ENCODE peak calls at places on chromosomes 2 and 18, in five cellular contexts. W, U, F, E and N are unnamed samples.

GRCh38 chr2:24399434-24400206 is 39.3 kb upstream of the ITSN2 start:
- DNase-seq in E (no peak), W (no peak), F (no peak), U (no peak), N (no peak)

GRCh38 chr2:159185401-159186130 is 100.9 kb downstream of the WDSUB1 start:
- DNase-seq in E (peak; percentile 33), U (no peak), F (peak; percentile 67), W (no peak), N (peak; percentile 46)

GRCh38 chr2:3204031-3204430 is 173.6 kb downstream of the EIPR1 start:
- DNase-seq in W (no peak), U (no peak), F (no peak), E (no peak), N (no peak)

GRCh38 chr2:71563872-71564271 is 110.5 kb downstream of the DYSF start:
- DNase-seq in F (no peak), W (no peak), U (no peak), E (no peak), N (no peak)

GRCh38 chr2:84041494-84041893 is 417.6 kb downstream of the SUCLG1 start:
- DNase-seq in E (no peak), F (no peak), U (no peak), W (no peak), N (no peak)

GRCh38 chr2:121650554-121650930 is 1.3 kb upstream of the CLASP1 start:
- DNase-seq in W (no peak), E (no peak), F (peak; percentile 73), U (no peak), N (no peak)

GRCh38 chr2:44201648-44202047 is 33.0 kb downstream of the PPM1B start:
- DNase-seq in F (no peak), U (no peak), E (no peak), W (no peak), N (no peak)

GRCh38 chr2:27966466-27966865 is 75.9 kb downstream of the BABAM2 start:
- DNase-seq in E (peak; percentile 21), U (no peak), W (no peak), F (no peak), N (peak; percentile 22)

GRCh38 chr2:26618611-26619010 is 22.6 kb downstream of the CIB4 start:
- DNase-seq in U (no peak), E (no peak), W (no peak), F (no peak), N (no peak)

GRCh38 chr2:201709747-201710146 is 11.3 kb upstream of the MPP4 start:
- DNase-seq in E (no peak), F (no peak), W (no peak), U (no peak), N (no peak)

DNA sequence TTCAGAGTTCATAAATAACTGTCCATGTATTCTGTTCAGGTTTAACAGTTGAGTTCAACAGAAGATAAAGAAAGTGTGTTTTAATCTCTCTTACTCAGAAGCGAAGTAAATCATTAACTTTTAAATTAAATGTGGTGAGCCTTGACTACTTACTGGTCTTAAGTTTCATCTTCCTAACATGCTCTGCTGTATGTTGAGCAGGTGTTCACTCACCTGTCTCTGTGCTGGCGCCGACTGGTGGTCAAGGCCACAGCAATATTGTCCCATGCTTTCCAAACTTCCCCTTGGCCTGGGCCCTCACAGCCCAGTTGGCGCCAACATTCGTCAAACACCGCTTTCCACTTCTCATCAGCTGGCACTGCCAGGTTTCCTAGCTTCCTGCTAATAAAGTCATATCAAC is 17.0 kb upstream of the MPP4 start:
- DNase-seq in E (no peak), F (peak; percentile 55), W (no peak), U (peak; percentile 83), N (no peak)
- TF ChIP-seq CTCF in E (no peak), F (peak; percentile 56), W (no peak), U (peak; percentile 71), N (no peak)

GRCh38 chr2:18831916-18832510 is 242.6 kb upstream of the NT5C1B start:
- DNase-seq in U (no peak), E (no peak), W (no peak), F (peak; percentile 47), N (no peak)

GRCh38 chr2:18829331-18829902 is 240.0 kb upstream of the NT5C1B start:
- DNase-seq in F (no peak), E (no peak), W (no peak), U (no peak), N (no peak)

GRCh38 chr2:18828296-18828695 is 238.9 kb upstream of the NT5C1B start:
- DNase-seq in U (no peak), W (no peak), F (no peak), E (no peak), N (no peak)

GRCh38 chr2:18829976-18830375 is 240.6 kb upstream of the NT5C1B start:
- DNase-seq in U (no peak), E (no peak), F (no peak), W (no peak), N (no peak)

DNA sequence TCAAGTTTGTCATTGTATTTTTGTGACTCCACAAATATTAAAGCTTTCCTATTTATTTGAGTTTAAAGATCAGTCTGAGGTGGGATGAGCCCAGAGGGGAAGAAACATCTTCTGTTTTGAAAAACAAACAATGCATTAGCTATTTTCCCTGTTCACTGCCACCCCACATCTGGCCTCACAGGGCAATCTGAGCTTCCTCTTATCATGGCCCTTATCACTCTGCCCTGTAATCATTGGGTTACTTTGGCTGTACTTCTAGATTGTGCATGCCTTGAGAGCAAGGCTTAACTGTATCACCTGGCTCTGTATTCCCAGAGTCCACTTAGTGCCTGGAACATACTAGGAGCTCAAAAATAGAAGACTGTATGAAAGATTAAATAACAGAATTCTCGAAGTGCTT is 241.6 kb upstream of the NT5C1B start:
- DNase-seq in U (no peak), E (no peak), F (no peak), W (no peak), N (no peak)
- H3K4me1 ChIP-seq in U (peaks cover 38% of the 10 kb centered on the region), E (peaks cover 30% of the 10 kb centered on the region), F (peaks cover 20% of the 10 kb centered on the region), W (peaks cover 42% of the 10 kb centered on the region), N (no peaks in the 10 kb centered on the region)

GRCh38 chr2:111106720-111107119 is 14.0 kb upstream of the BCL2L11 start:
- DNase-seq in E (no peak), U (no peak), W (no peak), F (no peak), N (no peak)
- TF ChIP-seq CTCF in E (no peak), U (no peak), W (no peak), F (no peak), N (no peak)

GRCh38 chr2:852168-852567 is 98.5 kb upstream of the SNTG2 start:
- DNase-seq in U (no peak), F (no peak), W (no peak), E (no peak), N (no peak)
- H3K4me1 ChIP-seq in U (no peaks in the 10 kb centered on the region), F (no peaks in the 10 kb centered on the region), W (no peaks in the 10 kb centered on the region), E (no peaks in the 10 kb centered on the region), N (no peaks in the 10 kb centered on the region)

GRCh38 chr2:240948086-240948485 is 42.0 kb downstream of the CROCC2 start:
- DNase-seq in F (no peak), E (no peak), U (no peak), W (no peak), N (no peak)

GRCh38 chr2:240947176-240947575 is 41.0 kb downstream of the CROCC2 start:
- DNase-seq in F (peak; percentile 35), W (no peak), E (no peak), U (peak; percentile 4), N (no peak)

GRCh38 chr2:240946654-240947053 is 40.5 kb downstream of the CROCC2 start:
- DNase-seq in F (peak; percentile 38), W (peak; percentile 12), E (no peak), U (no peak), N (peak; percentile 50)

GRCh38 chr2:240948905-240949790 is 43.0 kb downstream of the CROCC2 start:
- DNase-seq in F (peak; percentile 38), W (peak; percentile 15), U (peak; percentile 10), E (no peak), N (peak; percentile 10)

DNA sequence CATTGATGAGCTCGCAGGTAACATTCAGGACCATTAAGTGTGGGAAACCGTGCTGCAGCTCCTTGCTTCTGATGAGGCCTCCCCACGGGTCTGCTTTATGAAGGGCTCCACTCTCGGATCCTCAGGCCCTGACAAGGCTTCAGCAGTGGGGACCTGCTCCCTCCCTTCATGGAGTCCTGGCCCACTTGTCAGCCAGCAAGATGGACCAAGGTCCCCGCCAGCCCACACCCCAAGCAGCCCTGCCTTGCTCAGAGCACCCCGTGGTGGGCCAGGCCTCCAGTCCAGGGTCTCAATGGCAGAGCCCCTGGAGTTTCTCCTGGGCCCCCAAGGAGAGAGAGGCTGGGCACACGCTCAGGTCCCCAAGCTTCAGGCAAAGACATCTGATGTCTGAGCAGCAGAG is 41.5 kb downstream of the CROCC2 start:
- DNase-seq in U (no peak), E (no peak), F (no peak), W (no peak), N (no peak)
- TF ChIP-seq CTCF in U (no peak), E (no peak), F (no peak), W (no peak), N (no peak)

GRCh38 chr2:46796031-46796430 is 119.6 kb downstream of the MCFD2 start:
- DNase-seq in W (no peak), F (peak; percentile 5), E (no peak), U (no peak), N (no peak)
- H3K4me1 ChIP-seq in W (no peaks in the 10 kb centered on the region), F (no peaks in the 10 kb centered on the region), E (peaks cover 8% of the 10 kb centered on the region), U (peaks cover 10% of the 10 kb centered on the region), N (no peaks in the 10 kb centered on the region)

GRCh38 chr18:59994357-59994756 is 94.6 kb downstream of the PMAIP1 start:
- DNase-seq in F (no peak), U (no peak), E (no peak), W (no peak), N (peak; percentile 11)
- TF ChIP-seq CTCF in F (peak; percentile 69), U (no peak), E (no peak), W (no peak), N (peak; percentile 41)